ENCODE peak calls at places on chromosomes 3 and 15, in six cellular contexts. Y, D, W, C, H and B are unnamed samples.

GRCh38 chr3:175270199-175270837 is 411.2 kb downstream of the NAALADL2 start:
- DNase-seq in Y (no peak), H (no peak), D (no peak), W (no peak), C (no peak), B (no peak)

GRCh38 chr15:53323197-53323596 is 436.3 kb downstream of the WDR72 start:
- DNase-seq in C (no peak), H (no peak), D (no peak), Y (no peak), W (no peak), B (no peak)

GRCh38 chr3:71546781-71547180 is 36.7 kb downstream of the FOXP1 start:
- DNase-seq in H (no peak), Y (no peak), D (no peak), W (no peak), C (no peak), B (no peak)

GRCh38 chr15:42159381-42160015 is 3.1 kb upstream of the PLA2G4F start:
- DNase-seq in W (no peak), C (no peak), D (no peak), Y (no peak), H (no peak), B (no peak)

GRCh38 chr3:151460774-151461450 is at the start of gene IGSF10:
- DNase-seq in C (no peak), W (no peak), H (no peak), D (peak), Y (no peak), B (no peak)

GRCh38 chr3:47117803-47118364 is 46.0 kb downstream of the SETD2 start:
- DNase-seq in W (no peak), Y (no peak), D (no peak), C (no peak), H (no peak), B (no peak)

GRCh38 chr3:33061782-33062181 is 35.2 kb downstream of the GLB1 start:
- DNase-seq in C (peak), W (no peak), D (no peak), H (no peak), Y (no peak), B (no peak)

GRCh38 chr15:75454471-75455418 is 3.3 kb upstream of the SIN3A start:
- DNase-seq in D (peak), Y (peak), W (peak), C (peak), H (no peak), B (peak)

GRCh38 chr3:127377801-127378442 is 90.1 kb upstream of the PRR20G start:
- DNase-seq in W (no peak), Y (no peak), D (no peak), C (no peak), H (no peak), B (no peak)

GRCh38 chr15:56045068-56045748 is 51.8 kb upstream of the NEDD4 start:
- DNase-seq in D (no peak), H (no peak), C (no peak), Y (no peak), W (no peak), B (no peak)

GRCh38 chr15:31280037-31280830 is 46.4 kb upstream of the KLF13 start:
- DNase-seq in H (no peak), C (no peak), Y (no peak), W (no peak), D (peak), B (peak)

GRCh38 chr3:94071713-94072284 is 8.9 kb downstream of the NSUN3 start:
- DNase-seq in Y (no peak), H (no peak), C (no peak), D (no peak), W (peak), B (no peak)

GRCh38 chr15:67907175-67907723 is 67.4 kb upstream of the RNU6-1 start:
- DNase-seq in C (no peak), W (no peak), H (no peak), Y (no peak), D (no peak), B (no peak)

GRCh38 chr3:41627477-41628087 is 334.3 kb downstream of the ULK4 start:
- DNase-seq in W (no peak), H (no peak), Y (no peak), D (no peak), C (no peak), B (no peak)